ENCODE peak calls at places on chromosomes 4 and X, in ten cellular contexts. One of them, this sample, is unnamed.

GRCh38 chr4:30396772-30397475 is 323.2 kb upstream of the PCDH7 start:
- DNase-seq in stimulated activated CD4-positive, alpha-beta T cell treated with anti-CD3 and anti-CD28 coated beads, Interleukin-2, amount 100 ng/mL, for 48 hours: no peak
- DNase-seq in NCI-H1417 treated with DMSO at 0.1 percent for 48 hours: no peak
- DNase-seq in amygdala: no peak
- DNase-seq in KBM-7: no peak
- DNase-seq in ovary: no peak
- DNase-seq in fibroblast of lung: no peak
- DNase-seq in pancreas: no peak
- DNase-seq in effector CD4-positive, alpha-beta T cell: no peak
- DNase-seq in amniotic epithelial cell: peak; percentile 70
- DNase-seq in this sample: peak; percentile 86

GRCh38 chrX:55787063-55787462 is 69.5 kb downstream of the RRAGB start:
- DNase-seq in stimulated activated CD4-positive, alpha-beta T cell treated with anti-CD3 and anti-CD28 coated beads, Interleukin-2, amount 100 ng/mL, for 48 hours: no peak
- DNase-seq in pancreas: no peak
- DNase-seq in amniotic epithelial cell: no peak
- DNase-seq in fibroblast of lung: no peak
- DNase-seq in amygdala: no peak
- DNase-seq in effector CD4-positive, alpha-beta T cell: no peak
- DNase-seq in KBM-7: no peak
- DNase-seq in ovary: no peak
- DNase-seq in NCI-H1417 treated with DMSO at 0.1 percent for 48 hours: no peak
- DNase-seq in this sample: no peak

GRCh38 chr4:151783867-151784266 is 23.1 kb upstream of the GATB start:
- DNase-seq in KBM-7: no peak
- DNase-seq in ovary: no peak
- DNase-seq in pancreas: no peak
- DNase-seq in amniotic epithelial cell: peak; percentile 13
- DNase-seq in effector CD4-positive, alpha-beta T cell: no peak
- DNase-seq in fibroblast of lung: no peak
- DNase-seq in stimulated activated CD4-positive, alpha-beta T cell treated with anti-CD3 and anti-CD28 coated beads, Interleukin-2, amount 100 ng/mL, for 48 hours: no peak
- DNase-seq in NCI-H1417 treated with DMSO at 0.1 percent for 48 hours: no peak
- DNase-seq in amygdala: no peak
- DNase-seq in this sample: no peak

GRCh38 chr4:92387459-92388069 is 83.8 kb downstream of the GRID2 start:
- DNase-seq in amniotic epithelial cell: peak; percentile 62
- DNase-seq in effector CD4-positive, alpha-beta T cell: no peak
- DNase-seq in amygdala: no peak
- DNase-seq in ovary: no peak
- DNase-seq in KBM-7: peak; percentile 72
- DNase-seq in fibroblast of lung: peak; percentile 74
- DNase-seq in NCI-H1417 treated with DMSO at 0.1 percent for 48 hours: no peak
- DNase-seq in stimulated activated CD4-positive, alpha-beta T cell treated with anti-CD3 and anti-CD28 coated beads, Interleukin-2, amount 100 ng/mL, for 48 hours: no peak
- DNase-seq in pancreas: no peak
- DNase-seq in this sample: peak; percentile 77

GRCh38 chr4:76764251-76764650 is 133.7 kb downstream of the SOWAHB start:
- DNase-seq in amniotic epithelial cell: peak; percentile 79
- DNase-seq in effector CD4-positive, alpha-beta T cell: no peak
- DNase-seq in ovary: no peak
- DNase-seq in amygdala: no peak
- DNase-seq in stimulated activated CD4-positive, alpha-beta T cell treated with anti-CD3 and anti-CD28 coated beads, Interleukin-2, amount 100 ng/mL, for 48 hours: no peak
- DNase-seq in pancreas: no peak
- DNase-seq in fibroblast of lung: peak; percentile 52
- DNase-seq in NCI-H1417 treated with DMSO at 0.1 percent for 48 hours: no peak
- DNase-seq in KBM-7: no peak
- DNase-seq in this sample: peak; percentile 79

GRCh38 chrX:42714981-42715688 is 62.8 kb downstream of the PPP1R2C start:
- DNase-seq in amygdala: peak; percentile 1
- DNase-seq in ovary: no peak
- DNase-seq in effector CD4-positive, alpha-beta T cell: peak; percentile 31
- DNase-seq in amniotic epithelial cell: peak; percentile 27
- DNase-seq in NCI-H1417 treated with DMSO at 0.1 percent for 48 hours: no peak
- DNase-seq in KBM-7: peak; percentile 69
- DNase-seq in pancreas: peak; percentile 86
- DNase-seq in fibroblast of lung: peak; percentile 14
- DNase-seq in stimulated activated CD4-positive, alpha-beta T cell treated with anti-CD3 and anti-CD28 coated beads, Interleukin-2, amount 100 ng/mL, for 48 hours: peak; percentile 23
- DNase-seq in this sample: no peak

GRCh38 chr4:105607876-105608275 is 55.5 kb downstream of the ARHGEF38 start:
- DNase-seq in fibroblast of lung: no peak
- DNase-seq in ovary: no peak
- DNase-seq in KBM-7: no peak
- DNase-seq in amygdala: no peak
- DNase-seq in pancreas: no peak
- DNase-seq in amniotic epithelial cell: no peak
- DNase-seq in NCI-H1417 treated with DMSO at 0.1 percent for 48 hours: no peak
- DNase-seq in effector CD4-positive, alpha-beta T cell: no peak
- DNase-seq in stimulated activated CD4-positive, alpha-beta T cell treated with anti-CD3 and anti-CD28 coated beads, Interleukin-2, amount 100 ng/mL, for 48 hours: no peak
- DNase-seq in this sample: no peak

GRCh38 chr4:146379744-146380143 is 142.0 kb downstream of the SLC10A7 start:
- DNase-seq in fibroblast of lung: peak; percentile 8
- DNase-seq in effector CD4-positive, alpha-beta T cell: no peak
- DNase-seq in KBM-7: no peak
- DNase-seq in amygdala: no peak
- DNase-seq in ovary: no peak
- DNase-seq in amniotic epithelial cell: peak; percentile 38
- DNase-seq in pancreas: no peak
- DNase-seq in stimulated activated CD4-positive, alpha-beta T cell treated with anti-CD3 and anti-CD28 coated beads, Interleukin-2, amount 100 ng/mL, for 48 hours: no peak
- DNase-seq in NCI-H1417 treated with DMSO at 0.1 percent for 48 hours: no peak
- DNase-seq in this sample: peak; percentile 29

GRCh38 chrX:5681159-5681558 is 547.5 kb downstream of the NLGN4X start:
- DNase-seq in KBM-7: peak; percentile 11
- DNase-seq in amygdala: no peak
- DNase-seq in NCI-H1417 treated with DMSO at 0.1 percent for 48 hours: no peak
- DNase-seq in stimulated activated CD4-positive, alpha-beta T cell treated with anti-CD3 and anti-CD28 coated beads, Interleukin-2, amount 100 ng/mL, for 48 hours: no peak
- DNase-seq in effector CD4-positive, alpha-beta T cell: no peak
- DNase-seq in ovary: no peak
- DNase-seq in pancreas: no peak
- DNase-seq in fibroblast of lung: no peak
- DNase-seq in amniotic epithelial cell: no peak
- DNase-seq in this sample: no peak

GRCh38 chrX:8244301-8244700 is 73.2 kb upstream of the VCX2 start:
- DNase-seq in NCI-H1417 treated with DMSO at 0.1 percent for 48 hours: no peak
- DNase-seq in effector CD4-positive, alpha-beta T cell: no peak
- DNase-seq in KBM-7: no peak
- DNase-seq in fibroblast of lung: no peak
- DNase-seq in amygdala: no peak
- DNase-seq in amniotic epithelial cell: peak; percentile 60
- DNase-seq in pancreas: no peak
- DNase-seq in ovary: no peak
- DNase-seq in stimulated activated CD4-positive, alpha-beta T cell treated with anti-CD3 and anti-CD28 coated beads, Interleukin-2, amount 100 ng/mL, for 48 hours: no peak
- DNase-seq in this sample: no peak

GRCh38 chr4:3358660-3359059 is 65.8 kb downstream of the RGS12 start:
- DNase-seq in stimulated activated CD4-positive, alpha-beta T cell treated with anti-CD3 and anti-CD28 coated beads, Interleukin-2, amount 100 ng/mL, for 48 hours: no peak
- DNase-seq in KBM-7: peak; percentile 62
- DNase-seq in pancreas: no peak
- DNase-seq in amygdala: no peak
- DNase-seq in NCI-H1417 treated with DMSO at 0.1 percent for 48 hours: no peak
- DNase-seq in fibroblast of lung: no peak
- DNase-seq in effector CD4-positive, alpha-beta T cell: no peak
- DNase-seq in amniotic epithelial cell: no peak
- DNase-seq in ovary: no peak
- DNase-seq in this sample: no peak

GRCh38 chrX:2330487-2330886 is 170.3 kb downstream of the DHRSX start:
- DNase-seq in amniotic epithelial cell: no peak
- DNase-seq in amygdala: no peak
- DNase-seq in KBM-7: no peak
- DNase-seq in fibroblast of lung: no peak
- DNase-seq in ovary: no peak
- DNase-seq in effector CD4-positive, alpha-beta T cell: no peak
- DNase-seq in pancreas: no peak
- DNase-seq in stimulated activated CD4-positive, alpha-beta T cell treated with anti-CD3 and anti-CD28 coated beads, Interleukin-2, amount 100 ng/mL, for 48 hours: no peak
- DNase-seq in NCI-H1417 treated with DMSO at 0.1 percent for 48 hours: no peak
- DNase-seq in this sample: no peak

GRCh38 chr4:28772066-28772465 is 1911.4 kb downstream of the STIM2 start:
- DNase-seq in effector CD4-positive, alpha-beta T cell: no peak
- DNase-seq in amygdala: no peak
- DNase-seq in fibroblast of lung: peak; percentile 62
- DNase-seq in amniotic epithelial cell: peak; percentile 84
- DNase-seq in NCI-H1417 treated with DMSO at 0.1 percent for 48 hours: no peak
- DNase-seq in ovary: no peak
- DNase-seq in pancreas: no peak
- DNase-seq in stimulated activated CD4-positive, alpha-beta T cell treated with anti-CD3 and anti-CD28 coated beads, Interleukin-2, amount 100 ng/mL, for 48 hours: no peak
- DNase-seq in KBM-7: no peak
- DNase-seq in this sample: peak; percentile 54

GRCh38 chr4:112979881-112980421 is 69.5 kb upstream of the ANK2 start:
- DNase-seq in stimulated activated CD4-positive, alpha-beta T cell treated with anti-CD3 and anti-CD28 coated beads, Interleukin-2, amount 100 ng/mL, for 48 hours: no peak
- DNase-seq in amniotic epithelial cell: no peak
- DNase-seq in fibroblast of lung: no peak
- DNase-seq in pancreas: peak; percentile 55
- DNase-seq in ovary: no peak
- DNase-seq in KBM-7: no peak
- DNase-seq in amygdala: no peak
- DNase-seq in NCI-H1417 treated with DMSO at 0.1 percent for 48 hours: no peak
- DNase-seq in effector CD4-positive, alpha-beta T cell: no peak
- DNase-seq in this sample: no peak

GRCh38 chr4:7469023-7469422 is 34.3 kb upstream of the PSAPL1 start:
- DNase-seq in stimulated activated CD4-positive, alpha-beta T cell treated with anti-CD3 and anti-CD28 coated beads, Interleukin-2, amount 100 ng/mL, for 48 hours: no peak
- DNase-seq in effector CD4-positive, alpha-beta T cell: no peak
- DNase-seq in amniotic epithelial cell: no peak
- DNase-seq in NCI-H1417 treated with DMSO at 0.1 percent for 48 hours: no peak
- DNase-seq in amygdala: no peak
- DNase-seq in KBM-7: no peak
- DNase-seq in ovary: no peak
- DNase-seq in pancreas: no peak
- DNase-seq in fibroblast of lung: no peak
- DNase-seq in this sample: no peak

GRCh38 chrX:11792461-11793421 is 34.7 kb downstream of the MSL3 start:
- DNase-seq in KBM-7: peak; percentile 64
- DNase-seq in fibroblast of lung: no peak
- DNase-seq in stimulated activated CD4-positive, alpha-beta T cell treated with anti-CD3 and anti-CD28 coated beads, Interleukin-2, amount 100 ng/mL, for 48 hours: peak; percentile 55
- DNase-seq in amniotic epithelial cell: no peak
- DNase-seq in ovary: no peak
- DNase-seq in pancreas: no peak
- DNase-seq in NCI-H1417 treated with DMSO at 0.1 percent for 48 hours: no peak
- DNase-seq in amygdala: no peak
- DNase-seq in effector CD4-positive, alpha-beta T cell: peak; percentile 18
- DNase-seq in this sample: no peak

GRCh38 chrX:51404445-51404844 is 71.8 kb downstream of the NUDT10 start:
- DNase-seq in ovary: no peak
- DNase-seq in amniotic epithelial cell: no peak
- DNase-seq in effector CD4-positive, alpha-beta T cell: no peak
- DNase-seq in pancreas: no peak
- DNase-seq in stimulated activated CD4-positive, alpha-beta T cell treated with anti-CD3 and anti-CD28 coated beads, Interleukin-2, amount 100 ng/mL, for 48 hours: no peak
- DNase-seq in NCI-H1417 treated with DMSO at 0.1 percent for 48 hours: no peak
- DNase-seq in amygdala: no peak
- DNase-seq in fibroblast of lung: no peak
- DNase-seq in KBM-7: no peak
- DNase-seq in this sample: no peak

This sample was measured in fibroblast of pulmonary artery.